ENCODE peak calls at places on chromosomes 6 and 20, in nine cellular contexts. One of them, this sample, is unnamed.

GRCh38 chr6:43812850-43813584 is 43.0 kb downstream of the VEGFA start:
- DNase-seq in A549: no peak
- DNase-seq in uterus: no peak
- DNase-seq in H54: no peak
- DNase-seq in adrenal gland: no peak
- DNase-seq in Peyer's patch: peak; percentile 90
- DNase-seq in HCT116: no peak
- DNase-seq in right lobe of liver: no peak
- DNase-seq in spleen: no peak
- DNase-seq in this sample: no peak

GRCh38 chr6:147509900-147510299 is 1.4 kb downstream of the SAMD5 start:
- DNase-seq in A549: no peak
- DNase-seq in uterus: no peak
- DNase-seq in H54: no peak
- DNase-seq in adrenal gland: no peak
- DNase-seq in Peyer's patch: peak; percentile 66
- DNase-seq in HCT116: no peak
- DNase-seq in right lobe of liver: no peak
- DNase-seq in spleen: no peak
- DNase-seq in this sample: no peak

GRCh38 chr20:50595433-50595895 is 85.3 kb downstream of the PTPN1 start:
- DNase-seq in A549: no peak
- DNase-seq in uterus: no peak
- DNase-seq in H54: no peak
- DNase-seq in adrenal gland: no peak
- DNase-seq in Peyer's patch: no peak
- DNase-seq in HCT116: no peak
- DNase-seq in right lobe of liver: no peak
- DNase-seq in spleen: no peak
- DNase-seq in this sample: no peak

GRCh38 chr20:2301164-2301622 is 5.4 kb downstream of the TGM3 start:
- DNase-seq in A549: peak; percentile 42
- DNase-seq in uterus: no peak
- DNase-seq in H54: no peak
- DNase-seq in adrenal gland: peak; percentile 59
- DNase-seq in Peyer's patch: peak; percentile 79
- DNase-seq in HCT116: no peak
- DNase-seq in right lobe of liver: peak; percentile 65
- DNase-seq in spleen: peak; percentile 88
- DNase-seq in this sample: peak; percentile 52

GRCh38 chr20:10961651-10962288 is 288.0 kb upstream of the JAG1 start:
- DNase-seq in A549: peak; percentile 13
- DNase-seq in uterus: no peak
- DNase-seq in H54: no peak
- DNase-seq in adrenal gland: no peak
- DNase-seq in Peyer's patch: no peak
- DNase-seq in HCT116: no peak
- DNase-seq in right lobe of liver: no peak
- DNase-seq in spleen: no peak
- DNase-seq in this sample: no peak

GRCh38 chr6:19538086-19538485 is 299.1 kb upstream of the ID4 start:
- DNase-seq in A549: no peak
- DNase-seq in uterus: no peak
- DNase-seq in H54: no peak
- DNase-seq in adrenal gland: no peak
- DNase-seq in Peyer's patch: peak; percentile 77
- DNase-seq in HCT116: no peak
- DNase-seq in right lobe of liver: no peak
- DNase-seq in spleen: no peak
- DNase-seq in this sample: no peak

GRCh38 chr6:12602951-12603710 is 113.4 kb upstream of the PHACTR1 start:
- DNase-seq in A549: peak; percentile 88
- DNase-seq in uterus: no peak
- DNase-seq in H54: no peak
- DNase-seq in adrenal gland: peak; percentile 36
- DNase-seq in Peyer's patch: no peak
- DNase-seq in HCT116: peak; percentile 28
- DNase-seq in right lobe of liver: no peak
- DNase-seq in spleen: no peak
- DNase-seq in this sample: no peak

GRCh38 chr6:53432318-53433161 is 83.8 kb upstream of the ELOVL5 start:
- DNase-seq in A549: peak; percentile 63
- DNase-seq in uterus: no peak
- DNase-seq in H54: peak; percentile 24
- DNase-seq in adrenal gland: peak; percentile 71
- DNase-seq in Peyer's patch: no peak
- DNase-seq in HCT116: no peak
- DNase-seq in right lobe of liver: peak; percentile 60
- DNase-seq in spleen: no peak
- DNase-seq in this sample: no peak

GRCh38 chr20:41174782-41175181 is 37.4 kb downstream of the PLCG1 start:
- DNase-seq in A549: no peak
- DNase-seq in uterus: peak; percentile 10
- DNase-seq in H54: no peak
- DNase-seq in adrenal gland: peak; percentile 19
- DNase-seq in Peyer's patch: peak; percentile 42
- DNase-seq in HCT116: no peak
- DNase-seq in right lobe of liver: no peak
- DNase-seq in spleen: peak; percentile 47
- DNase-seq in this sample: no peak

GRCh38 chr20:59643616-59644061 is 39.3 kb downstream of the PHACTR3 start:
- DNase-seq in A549: no peak
- DNase-seq in uterus: no peak
- DNase-seq in H54: no peak
- DNase-seq in adrenal gland: no peak
- DNase-seq in Peyer's patch: no peak
- DNase-seq in HCT116: no peak
- DNase-seq in right lobe of liver: no peak
- DNase-seq in spleen: peak; percentile 40
- DNase-seq in this sample: no peak

GRCh38 chr6:5078121-5078695 is 6.9 kb upstream of the PPP1R3G start:
- DNase-seq in A549: peak; percentile 27
- DNase-seq in uterus: no peak
- DNase-seq in H54: no peak
- DNase-seq in adrenal gland: no peak
- DNase-seq in Peyer's patch: no peak
- DNase-seq in HCT116: peak; percentile 34
- DNase-seq in right lobe of liver: no peak
- DNase-seq in spleen: no peak
- DNase-seq in this sample: no peak

GRCh38 chr6:106169517-106169916 is 83.4 kb downstream of the PRDM1 start:
- DNase-seq in A549: no peak
- DNase-seq in uterus: no peak
- DNase-seq in H54: no peak
- DNase-seq in adrenal gland: no peak
- DNase-seq in Peyer's patch: no peak
- DNase-seq in HCT116: no peak
- DNase-seq in right lobe of liver: no peak
- DNase-seq in spleen: no peak
- DNase-seq in this sample: no peak

GRCh38 chr6:161038229-161039003 is 46.8 kb downstream of the MAP3K4 start:
- DNase-seq in A549: peak; percentile 42
- DNase-seq in uterus: peak; percentile 64
- DNase-seq in H54: peak; percentile 15
- DNase-seq in adrenal gland: no peak
- DNase-seq in Peyer's patch: no peak
- DNase-seq in HCT116: peak; percentile 45
- DNase-seq in right lobe of liver: no peak
- DNase-seq in spleen: no peak
- DNase-seq in this sample: no peak

GRCh38 chr6:37636112-37636511 is 61.6 kb downstream of the MDGA1 start:
- DNase-seq in A549: no peak
- DNase-seq in uterus: no peak
- DNase-seq in H54: no peak
- DNase-seq in adrenal gland: no peak
- DNase-seq in Peyer's patch: no peak
- DNase-seq in HCT116: no peak
- DNase-seq in right lobe of liver: no peak
- DNase-seq in spleen: no peak
- DNase-seq in this sample: no peak

GRCh38 chr20:53881362-53881761 is 189.0 kb downstream of the BCAS1 start:
- DNase-seq in A549: no peak
- DNase-seq in uterus: no peak
- DNase-seq in H54: no peak
- DNase-seq in adrenal gland: no peak
- DNase-seq in Peyer's patch: no peak
- DNase-seq in HCT116: no peak
- DNase-seq in right lobe of liver: no peak
- DNase-seq in spleen: no peak
- DNase-seq in this sample: no peak

GRCh38 chr20:53884859-53885654 is 185.3 kb downstream of the BCAS1 start:
- DNase-seq in A549: no peak
- DNase-seq in uterus: no peak
- DNase-seq in H54: no peak
- DNase-seq in adrenal gland: no peak
- DNase-seq in Peyer's patch: no peak
- DNase-seq in HCT116: no peak
- DNase-seq in right lobe of liver: no peak
- DNase-seq in spleen: no peak
- DNase-seq in this sample: no peak

GRCh38 chr20:53880108-53880641 is 190.2 kb downstream of the BCAS1 start:
- DNase-seq in A549: no peak
- DNase-seq in uterus: no peak
- DNase-seq in H54: no peak
- DNase-seq in adrenal gland: no peak
- DNase-seq in Peyer's patch: no peak
- DNase-seq in HCT116: no peak
- DNase-seq in right lobe of liver: no peak
- DNase-seq in spleen: no peak
- DNase-seq in this sample: no peak

GRCh38 chr20:53879048-53879684 is 191.2 kb downstream of the BCAS1 start:
- DNase-seq in A549: no peak
- DNase-seq in uterus: no peak
- DNase-seq in H54: no peak
- DNase-seq in adrenal gland: no peak
- DNase-seq in Peyer's patch: no peak
- DNase-seq in HCT116: no peak
- DNase-seq in right lobe of liver: no peak
- DNase-seq in spleen: no peak
- DNase-seq in this sample: no peak

DNA sequence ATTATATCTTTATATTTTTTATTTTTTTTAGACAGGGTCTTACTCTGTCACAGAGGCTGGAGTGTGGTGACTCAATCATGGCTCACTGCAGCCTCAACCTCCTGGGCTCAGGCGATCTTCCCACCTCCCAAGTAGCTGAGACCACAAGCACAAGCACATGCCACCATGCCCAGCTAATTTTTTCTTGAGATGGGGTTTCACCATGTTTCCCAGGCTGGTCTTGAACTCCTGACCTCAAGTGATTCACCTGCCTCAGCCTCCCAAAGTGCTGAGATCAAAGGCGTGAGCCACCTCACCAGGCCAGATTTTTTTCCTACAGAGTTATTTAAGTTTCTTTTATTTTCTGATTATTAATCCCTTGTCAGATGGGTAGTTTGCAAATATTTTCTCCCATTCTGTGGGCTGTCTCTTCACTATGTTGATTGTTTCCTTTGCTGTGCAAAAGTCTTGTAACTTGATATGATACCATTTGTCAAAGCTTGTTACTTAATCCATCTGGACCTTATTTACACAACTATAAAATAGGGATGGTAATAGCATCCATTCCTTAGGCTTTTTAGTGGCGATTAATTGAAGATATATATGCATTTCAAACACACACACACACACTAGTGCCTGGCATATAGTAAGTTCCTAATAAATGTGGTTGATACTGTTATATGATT is 187.2 kb downstream of the BCAS1 start:
- DNase-seq in A549: peak; percentile 46
- DNase-seq in uterus: no peak
- DNase-seq in H54: no peak
- DNase-seq in adrenal gland: no peak
- DNase-seq in Peyer's patch: no peak
- DNase-seq in HCT116: no peak
- DNase-seq in right lobe of liver: no peak
- DNase-seq in spleen: no peak
- DNase-seq in this sample: no peak
- TF ChIP-seq POLR2A in A549: no peak
- TF ChIP-seq POLR2A in uterus: no peak
- TF ChIP-seq POLR2A in H54: no peak
- TF ChIP-seq POLR2A in adrenal gland: no peak
- TF ChIP-seq POLR2A in Peyer's patch: no peak
- TF ChIP-seq POLR2A in HCT116: no peak
- TF ChIP-seq POLR2A in right lobe of liver: no peak
- TF ChIP-seq POLR2A in spleen: no peak
- TF ChIP-seq POLR2A in this sample: no peak

DNA sequence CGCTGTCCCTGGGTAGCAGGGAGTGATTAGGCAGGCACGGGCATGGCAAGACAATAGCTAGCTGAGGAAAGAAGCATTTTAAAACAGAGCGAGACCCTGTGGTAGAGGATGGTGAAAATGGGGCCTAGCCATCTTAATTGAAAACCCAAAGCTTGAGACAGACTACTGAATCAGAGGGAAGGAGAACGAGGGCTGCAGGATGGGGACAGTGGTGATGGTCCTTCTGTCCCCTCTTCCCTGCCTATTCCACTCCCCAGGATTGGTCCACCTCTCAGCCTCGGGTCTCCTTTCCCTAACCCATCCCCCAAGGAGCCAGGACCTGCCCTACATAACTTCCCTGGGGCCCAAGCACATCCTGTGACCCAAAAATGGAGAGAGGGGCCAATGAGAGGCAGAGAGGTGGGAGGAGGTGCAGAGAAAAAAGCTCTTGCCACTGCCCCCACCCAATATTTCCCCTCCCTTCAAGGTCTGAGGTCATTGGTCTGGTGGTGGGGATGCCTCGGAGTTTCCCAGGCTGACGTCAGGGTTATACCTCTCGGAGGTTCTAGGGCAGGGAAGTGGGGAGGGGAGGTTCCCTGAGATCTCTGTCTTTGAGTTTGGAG is 884 bp upstream of the CUTA start:
- DNase-seq in A549: no peak
- DNase-seq in uterus: peak; percentile 58
- DNase-seq in H54: no peak
- DNase-seq in adrenal gland: no peak
- DNase-seq in Peyer's patch: no peak
- DNase-seq in HCT116: no peak
- DNase-seq in right lobe of liver: no peak
- DNase-seq in spleen: peak; percentile 69
- DNase-seq in this sample: no peak
- TF ChIP-seq POLR2A in A549: no peak
- TF ChIP-seq POLR2A in uterus: no peak
- TF ChIP-seq POLR2A in H54: no peak
- TF ChIP-seq POLR2A in adrenal gland: no peak
- TF ChIP-seq POLR2A in Peyer's patch: no peak
- TF ChIP-seq POLR2A in HCT116: no peak
- TF ChIP-seq POLR2A in right lobe of liver: no peak
- TF ChIP-seq POLR2A in spleen: no peak
- TF ChIP-seq POLR2A in this sample: no peak

GRCh38 chr6:122401104-122401503 is 1.7 kb downstream of the HSF2 start:
- DNase-seq in A549: no peak
- DNase-seq in uterus: no peak
- DNase-seq in H54: no peak
- DNase-seq in adrenal gland: no peak
- DNase-seq in Peyer's patch: no peak
- DNase-seq in HCT116: no peak
- DNase-seq in right lobe of liver: no peak
- DNase-seq in spleen: no peak
- DNase-seq in this sample: no peak
- TF ChIP-seq POLR2A in A549: no peak
- TF ChIP-seq POLR2A in uterus: no peak
- TF ChIP-seq POLR2A in H54: no peak
- TF ChIP-seq POLR2A in adrenal gland: no peak
- TF ChIP-seq POLR2A in Peyer's patch: no peak
- TF ChIP-seq POLR2A in HCT116: no peak
- TF ChIP-seq POLR2A in right lobe of liver: no peak
- TF ChIP-seq POLR2A in spleen: no peak
- TF ChIP-seq POLR2A in this sample: no peak

GRCh38 chr6:73088138-73088813 is 137.0 kb downstream of the KHDC1L start:
- DNase-seq in A549: no peak
- DNase-seq in uterus: no peak
- DNase-seq in H54: no peak
- DNase-seq in adrenal gland: no peak
- DNase-seq in Peyer's patch: no peak
- DNase-seq in HCT116: no peak
- DNase-seq in right lobe of liver: no peak
- DNase-seq in spleen: no peak
- DNase-seq in this sample: no peak
- TF ChIP-seq POLR2A in A549: no peak
- TF ChIP-seq POLR2A in uterus: no peak
- TF ChIP-seq POLR2A in H54: no peak
- TF ChIP-seq POLR2A in adrenal gland: no peak
- TF ChIP-seq POLR2A in Peyer's patch: no peak
- TF ChIP-seq POLR2A in HCT116: no peak
- TF ChIP-seq POLR2A in right lobe of liver: no peak
- TF ChIP-seq POLR2A in spleen: no peak
- TF ChIP-seq POLR2A in this sample: no peak

This sample was measured in GM12891.